ENCODE peak calls at places on chromosome 6, in eight cellular contexts. A, E, M, R, J, Z, S and F are unnamed samples. For H3K27me3, the result is how much of the 10 kb centered on the place peaks cover.

GRCh38 chr6:128507337-128508310 is 12.8 kb downstream of the PTPRK start:
- DNase-seq in R (no peak), S (no peak), E (no peak), J (peak), M (peak), Z (peak), A (no peak), F (no peak)

GRCh38 chr6:154092336-154092962 is 53.4 kb downstream of the OPRM1 start:
- DNase-seq in J (no peak), A (no peak), M (no peak), E (no peak), Z (no peak), R (no peak), S (no peak), F (no peak)

GRCh38 chr6:9204171-9204570 is 768.8 kb upstream of the SLC35B3 start:
- DNase-seq in S (no peak), R (no peak), M (peak), Z (peak), J (no peak), E (no peak), A (no peak), F (no peak)

GRCh38 chr6:72464791-72465691 is 156.8 kb upstream of the KCNQ5 start:
- DNase-seq in A (no peak), M (peak), E (no peak), R (no peak), S (no peak), Z (peak), J (no peak), F (no peak)

GRCh38 chr6:139680819-139681218 is 306.4 kb upstream of the CITED2 start:
- DNase-seq in M (no peak), E (no peak), S (no peak), Z (peak), J (no peak), A (peak), R (no peak), F (peak)

GRCh38 chr6:127518710-127519468 is at the start of gene MTCL3:
- DNase-seq in A (no peak), Z (peak), M (no peak), R (no peak), J (no peak), E (no peak), S (peak), F (no peak)

GRCh38 chr6:108751851-108752732 is 96.1 kb upstream of the ARMC2 start:
- DNase-seq in Z (no peak), S (no peak), J (no peak), R (no peak), A (no peak), E (no peak), M (no peak), F (no peak)

GRCh38 chr6:71588490-71588889 is 297.9 kb upstream of the RIMS1 start:
- DNase-seq in J (no peak), E (peak), Z (no peak), M (no peak), A (no peak), S (no peak), R (no peak), F (no peak)

GRCh38 chr6:111361648-111362047 is 121.4 kb downstream of the REV3L start:
- DNase-seq in J (peak), A (peak), E (no peak), S (no peak), M (no peak), Z (no peak), R (no peak), F (no peak)

GRCh38 chr6:155939253-155939652 is 483.6 kb upstream of the NOX3 start:
- DNase-seq in J (no peak), A (no peak), M (no peak), S (no peak), Z (no peak), E (no peak), R (no peak), F (no peak)

GRCh38 chr6:44053106-44053756 is 74.0 kb downstream of the MRPL14 start:
- DNase-seq in S (no peak), R (no peak), J (no peak), A (no peak), M (no peak), E (no peak), Z (no peak), F (no peak)

GRCh38 chr6:44056392-44057237 is 70.6 kb downstream of the MRPL14 start:
- DNase-seq in J (peak), S (peak), A (no peak), M (no peak), E (no peak), R (no peak), Z (peak), F (no peak)

GRCh38 chr6:44053760-44054556 is 73.3 kb downstream of the MRPL14 start:
- DNase-seq in A (peak), E (no peak), Z (peak), J (no peak), M (peak), R (no peak), S (no peak), F (no peak)

GRCh38 chr6:44052419-44053011 is 74.7 kb downstream of the MRPL14 start:
- DNase-seq in Z (peak), R (no peak), J (no peak), A (no peak), S (no peak), E (no peak), M (no peak), F (no peak)

GRCh38 chr6:44054635-44055559 is 72.4 kb downstream of the MRPL14 start:
- DNase-seq in Z (peak), E (no peak), R (no peak), M (peak), S (no peak), J (no peak), A (no peak), F (no peak)
- H3K4me3 ChIP-seq in Z (no peak), E (no peak), R (no peak), M (no peak), S (no peak), J (no peak), A (no peak), F (no peak)

GRCh38 chr6:158784505-158784904 is 34.7 kb downstream of the EZR start:
- DNase-seq in M (no peak), A (no peak), R (no peak), Z (peak), S (no peak), J (no peak), E (no peak), F (no peak)
- TF ChIP-seq CTCF in M (no peak), A (no peak), R (no peak), Z (no peak), S (no peak), J (no peak), E (no peak), F (no peak)

DNA sequence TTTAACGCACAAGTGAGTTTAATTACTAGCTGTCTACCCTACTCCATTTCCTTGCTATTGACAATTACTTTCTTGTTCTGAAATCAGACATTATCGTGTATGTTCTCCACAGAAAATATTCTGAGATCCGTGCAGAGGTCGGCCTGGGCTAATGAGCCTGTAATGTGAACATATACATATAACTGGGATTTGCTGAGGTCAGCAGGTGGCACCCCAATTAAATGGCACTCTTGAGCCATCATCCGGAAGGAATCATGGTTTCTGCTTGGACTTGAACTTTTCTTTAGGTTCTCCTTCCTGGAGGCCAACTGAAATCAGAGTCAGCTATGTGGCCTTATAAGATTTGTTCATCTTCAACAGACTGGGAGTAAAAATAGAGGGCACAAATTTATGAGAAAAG is 3.6 kb downstream of the HLA-DQB1 start:
- DNase-seq in R (no peak), M (no peak), J (no peak), E (no peak), A (no peak), Z (no peak), S (no peak), F (no peak)
- H3K27me3 ChIP-seq in R (under half), M (under half), J (under half), E (under half), A (under half), Z (under half), S (under half), F (under half)

DNA sequence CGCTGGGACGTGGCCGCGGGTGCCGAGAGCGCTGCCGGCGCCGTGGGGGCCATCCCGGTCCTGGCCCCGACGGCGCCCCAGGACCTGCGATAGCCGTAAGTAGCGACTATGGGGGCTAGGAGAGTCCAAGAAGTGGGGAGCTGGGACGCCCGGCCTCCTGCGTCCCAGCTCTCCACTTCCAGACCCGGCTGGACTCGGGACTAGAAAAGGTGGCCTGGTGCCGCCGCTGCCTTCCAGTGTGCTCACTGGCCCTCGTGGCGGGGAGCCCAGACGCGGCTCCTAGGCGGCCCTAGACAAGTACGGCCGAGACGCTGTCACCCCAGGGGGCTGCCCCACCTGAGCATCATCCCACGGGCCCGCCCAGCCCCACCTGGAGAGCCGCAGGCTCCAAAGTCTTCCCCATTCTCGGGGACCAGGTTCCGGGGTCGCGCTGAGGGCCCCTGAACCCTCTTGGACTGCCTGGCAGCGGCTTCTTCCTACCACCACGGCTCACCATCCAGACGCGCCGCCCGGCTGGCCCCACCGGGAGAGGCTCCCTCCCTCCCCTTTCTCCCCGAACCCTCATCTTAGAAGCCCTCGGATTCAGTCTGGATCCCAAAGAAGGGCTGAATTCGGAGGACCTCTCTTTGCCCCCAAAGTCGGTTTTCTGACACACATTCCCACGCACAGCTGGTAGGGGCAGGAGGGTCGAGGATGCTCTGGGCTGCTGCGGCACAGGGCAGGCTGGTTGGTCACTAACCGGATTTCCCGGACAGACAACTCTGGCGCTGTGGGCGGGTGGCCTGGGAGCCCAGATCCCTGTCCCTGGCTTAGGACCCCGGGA is 878 bp upstream of the MDFI start:
- DNase-seq in E (no peak), M (no peak), Z (no peak), J (no peak), A (no peak), S (no peak), R (no peak), F (no peak)
- H3K4me3 ChIP-seq in E (peak), M (no peak), Z (peak), J (peak), A (peak), S (peak), R (peak), F (no peak)

GRCh38 chr6:29388533-29388932 is 6.9 kb upstream of the OR12D2 start:
- DNase-seq in S (no peak), J (no peak), Z (no peak), E (no peak), A (no peak), M (no peak), R (no peak), F (no peak)
- TF ChIP-seq CTCF in S (no peak), J (no peak), Z (no peak), E (no peak), A (no peak), M (no peak), R (no peak), F (no peak)

DNA sequence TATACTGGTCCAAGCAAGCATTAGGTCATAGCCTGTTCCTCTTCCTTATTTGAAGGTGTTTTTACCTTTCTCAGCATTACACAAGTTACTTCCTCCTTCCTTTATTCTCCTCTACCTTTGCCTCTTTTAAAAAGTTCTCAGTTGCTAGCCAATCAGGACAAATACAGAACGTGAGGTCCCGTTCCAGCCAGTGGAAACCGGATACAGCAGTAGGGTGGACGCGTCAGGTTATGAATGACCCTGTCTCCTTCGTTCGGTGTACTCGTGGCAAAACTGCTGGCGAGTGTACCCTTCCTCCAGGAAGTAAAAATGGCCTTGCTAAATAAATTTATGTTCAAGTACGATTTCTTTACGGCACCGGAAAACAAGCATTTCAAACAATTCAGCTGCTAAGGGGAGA is 76.9 kb upstream of the MLN start:
- DNase-seq in A (no peak), Z (no peak), E (no peak), R (no peak), J (peak), S (no peak), M (no peak), F (no peak)
- H3K27me3 ChIP-seq in A (under half), Z (under half), E (under half), R (under half), J (under half), S (half or more), M (under half), F (under half)

DNA sequence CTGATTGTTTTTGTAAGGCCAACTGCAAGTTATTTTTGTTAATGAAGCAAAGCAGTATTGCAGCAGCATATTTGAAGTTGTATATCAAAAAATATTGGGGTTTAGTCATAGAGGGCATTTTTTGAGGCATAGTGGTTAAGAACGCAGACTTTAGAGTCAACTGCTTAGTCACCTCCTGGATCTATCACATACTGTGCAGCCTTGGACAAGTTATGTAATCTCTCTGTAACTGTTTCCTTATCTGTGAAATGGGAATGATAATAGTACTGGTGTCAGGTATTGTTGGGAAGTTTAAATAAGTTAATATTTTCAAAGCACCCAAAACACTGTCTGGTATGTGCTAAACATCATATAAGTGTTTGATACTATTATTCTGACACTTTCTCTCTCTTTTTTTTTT is 27.2 kb upstream of the EFHC1 start:
- DNase-seq in E (no peak), M (no peak), A (no peak), J (no peak), Z (peak), S (no peak), R (no peak), F (no peak)
- H3K4me3 ChIP-seq in E (no peak), M (no peak), A (no peak), J (no peak), Z (no peak), S (no peak), R (no peak), F (no peak)

DNA sequence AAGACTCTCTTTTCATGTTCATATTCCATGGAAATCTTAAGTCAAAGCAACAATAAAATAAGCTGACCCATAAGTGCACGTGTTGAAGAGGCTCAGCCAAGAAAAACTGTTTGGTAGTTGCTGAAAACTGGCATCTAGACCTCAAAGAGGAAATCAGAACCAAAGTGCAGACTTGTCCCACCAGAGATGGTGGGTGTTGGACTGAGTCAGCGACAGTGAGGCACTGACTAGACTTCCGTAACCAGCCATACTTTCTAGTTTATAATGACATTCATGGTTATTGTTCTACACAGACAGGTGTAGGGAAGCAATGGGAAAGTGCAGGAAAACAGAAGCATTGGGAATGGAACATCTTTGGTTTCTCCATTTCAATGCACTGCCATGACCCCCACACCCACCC is 175.7 kb upstream of the AGPAT4 start:
- DNase-seq in S (no peak), J (no peak), A (no peak), M (no peak), Z (no peak), R (no peak), E (no peak), F (no peak)
- TF ChIP-seq CTCF in S (no peak), J (no peak), A (no peak), M (no peak), Z (no peak), R (no peak), E (no peak), F (no peak)

GRCh38 chr6:169253341-169253740 is 305 bp downstream of the THBS2 start:
- DNase-seq in Z (no peak), M (no peak), A (no peak), J (no peak), E (peak), S (no peak), R (no peak), F (no peak)

GRCh38 chr6:169252805-169253189 is 849 bp downstream of the THBS2 start:
- DNase-seq in Z (peak), M (no peak), A (peak), E (no peak), J (no peak), S (no peak), R (no peak), F (no peak)

GRCh38 chr6:169251822-169252804 is 1.5 kb downstream of the THBS2 start:
- DNase-seq in J (no peak), M (no peak), R (no peak), S (no peak), Z (no peak), E (no peak), A (no peak), F (no peak)

GRCh38 chr6:169250660-169251059 is 3.0 kb downstream of the THBS2 start:
- DNase-seq in J (no peak), R (no peak), Z (peak), M (peak), S (no peak), E (peak), A (no peak), F (no peak)

DNA sequence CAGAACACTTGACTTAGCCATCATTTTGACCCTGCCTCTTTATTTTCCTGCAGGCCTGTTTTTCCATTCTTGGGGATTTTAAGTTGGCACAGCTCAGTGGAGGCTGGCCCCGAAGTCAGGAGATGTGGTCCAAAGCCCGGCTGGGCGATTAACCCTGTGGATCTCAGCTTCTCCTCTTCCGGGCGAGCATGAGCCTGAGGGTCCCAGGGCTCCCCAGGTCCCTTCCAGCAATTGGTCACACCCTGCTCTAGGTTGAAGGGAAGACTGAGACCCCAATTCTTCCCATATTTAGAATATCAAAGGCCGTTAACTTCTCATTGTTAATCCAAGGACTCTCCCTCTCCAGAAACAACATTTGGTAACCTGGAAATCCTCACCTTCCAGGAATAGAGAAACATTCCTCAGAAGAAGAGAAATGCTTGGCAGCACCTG is 2.3 kb downstream of the THBS2 start:
- DNase-seq in R (no peak), E (no peak), J (no peak), Z (no peak), A (no peak), S (no peak), M (no peak), F (no peak)
- H3K27me3 ChIP-seq in R (under half), E (under half), J (under half), Z (under half), A (half or more), S (half or more), M (under half), F (under half)